ENCODE peak calls at places on chromosomes 11 and 22, in eight cellular contexts. W is NCI-H1436; A is activated CD4-positive, alpha-beta T cell treated with anti-CD3 and anti-CD28 coated beads for 24 hours; Z is stimulated activated CD4-positive, alpha-beta T cell treated with anti-CD3 and anti-CD28 coated beads, Interleukin-2, amount 100 ng/mL, for 48 hours; H is epithelial cell of proximal tubule; B is Caco-2; F is amygdala; L is foreskin fibroblast. Y is an unnamed sample.

GRCh38 chr11:93326681-93327080 is 3.9 kb upstream of the DEUP1 start:
- DNase-seq in W (no peak), A (no peak), Z (no peak), H (no peak), B (no peak), F (no peak), L (no peak), Y (no peak)

GRCh38 chr22:35480627-35481565 is 59.7 kb upstream of the RASD2 start:
- DNase-seq in W (no peak), A (no peak), Z (no peak), H (no peak), B (no peak), F (no peak), L (no peak), Y (no peak)

GRCh38 chr11:17439316-17439782 is 37.3 kb downstream of the ABCC8 start:
- DNase-seq in W (peak), A (no peak), Z (no peak), H (no peak), B (no peak), F (no peak), L (no peak), Y (no peak)

GRCh38 chr22:46115755-46116490 is 34.4 kb upstream of the PPARA start:
- DNase-seq in W (no peak), A (no peak), Z (no peak), H (no peak), B (no peak), F (no peak), L (no peak), Y (no peak)

GRCh38 chr11:114709960-114710359 is 31.6 kb downstream of the NXPE2 start:
- DNase-seq in W (no peak), A (no peak), Z (no peak), H (no peak), B (no peak), F (no peak), L (no peak), Y (no peak)

GRCh38 chr11:120304526-120304925 is 20.6 kb upstream of the TLCD5 start:
- DNase-seq in W (no peak), A (no peak), Z (no peak), H (peak), B (no peak), F (no peak), L (no peak), Y (no peak)

GRCh38 chr11:125263268-125263790 is 98.8 kb downstream of the PKNOX2 start:
- DNase-seq in W (no peak), A (no peak), Z (no peak), H (no peak), B (no peak), F (peak), L (peak), Y (peak)

GRCh38 chr22:20080776-20081654 is 974 bp downstream of the DGCR8 start:
- DNase-seq in W (peak), A (no peak), Z (no peak), H (no peak), B (no peak), F (peak), L (peak), Y (peak)

GRCh38 chr22:25564320-25564978 is at the start of gene GRK3:
- DNase-seq in W (peak), A (peak), Z (peak), H (no peak), B (peak), F (peak), L (peak), Y (peak)

GRCh38 chr11:72522186-72522585 is 87.9 kb upstream of the CLPB start:
- DNase-seq in W (no peak), A (no peak), Z (no peak), H (no peak), B (no peak), F (peak), L (no peak), Y (peak)

GRCh38 chr11:13955971-13956421 is 6.5 kb upstream of the SPON1 start:
- DNase-seq in W (peak), A (no peak), Z (peak), H (no peak), B (peak), F (peak), L (peak), Y (peak)

GRCh38 chr11:70872950-70873735 is 379.2 kb downstream of the SHANK2 start:
- DNase-seq in W (no peak), A (no peak), Z (no peak), H (no peak), B (no peak), F (no peak), L (no peak), Y (no peak)

GRCh38 chr22:20063271-20064139 is 16.5 kb upstream of the DGCR8 start:
- DNase-seq in W (no peak), A (no peak), Z (no peak), H (no peak), B (no peak), F (no peak), L (no peak), Y (no peak)

GRCh38 chr22:23294221-23294620 is 113.9 kb downstream of the BCR start:
- DNase-seq in W (no peak), A (no peak), Z (no peak), H (no peak), B (no peak), F (no peak), L (no peak), Y (no peak)

GRCh38 chr22:44848791-44849410 is 96.5 kb downstream of the ARHGAP8 start:
- DNase-seq in W (no peak), A (no peak), Z (no peak), H (no peak), B (no peak), F (no peak), L (no peak), Y (no peak)

GRCh38 chr11:44134625-44135024 is 39.1 kb downstream of the EXT2 start:
- DNase-seq in W (no peak), A (no peak), Z (no peak), H (no peak), B (no peak), F (no peak), L (no peak), Y (no peak)

GRCh38 chr11:73431431-73431830 is 55.2 kb downstream of the RELT start:
- DNase-seq in W (no peak), A (no peak), Z (no peak), H (no peak), B (no peak), F (no peak), L (no peak), Y (no peak)

Y was measured in globus pallidus.